ENCODE peak calls at places on chromosomes 16 and 17, in seven cellular contexts. O, M, P, T, V, G and E are unnamed samples. For H3K36me3 and H3K27me3, the result is how much of the 10 kb centered on the place peaks cover.

GRCh38 chr16:87445486-87445885 is 47.3 kb downstream of the ZCCHC14 start:
- DNase-seq in O (no peak), M (no peak), P (peak), T (no peak), V (no peak), G (peak), E (no peak)

GRCh38 chr17:30990458-30990857 is 19.6 kb downstream of the RNF135 start:
- DNase-seq in O (no peak), M (no peak), P (no peak), T (no peak), V (no peak), G (no peak), E (no peak)

GRCh38 chr16:86470964-86471363 is 39.4 kb upstream of the FOXF1 start:
- DNase-seq in O (no peak), M (no peak), P (no peak), T (no peak), V (no peak), G (no peak), E (no peak)

GRCh38 chr17:81204578-81204977 is 18.2 kb downstream of the CEP131 start:
- DNase-seq in O (no peak), M (no peak), P (no peak), T (no peak), V (no peak), G (no peak), E (no peak)

GRCh38 chr17:63880706-63881105 is 1.0 kb downstream of the GH2 start:
- DNase-seq in O (no peak), M (no peak), P (no peak), T (no peak), V (no peak), G (no peak), E (no peak)

GRCh38 chr17:7932949-7933348 is 943 bp downstream of the CNTROB start:
- DNase-seq in O (peak), M (no peak), P (peak), T (no peak), V (peak), G (peak), E (peak)

GRCh38 chr17:63701477-63702222 is 1.7 kb upstream of the LIMD2 start:
- DNase-seq in O (no peak), M (no peak), P (no peak), T (peak), V (peak), G (no peak), E (no peak)

GRCh38 chr16:70429888-70430666 is 8.8 kb downstream of the ST3GAL2 start:
- DNase-seq in O (no peak), M (no peak), P (no peak), T (no peak), V (no peak), G (no peak), E (no peak)

GRCh38 chr17:42647778-42648177 is 11.3 kb upstream of the TUBG2 start:
- DNase-seq in O (no peak), M (no peak), P (no peak), T (no peak), V (no peak), G (no peak), E (no peak)

GRCh38 chr17:6153416-6153815 is 83.2 kb downstream of the WSCD1 start:
- DNase-seq in O (no peak), M (no peak), P (no peak), T (no peak), V (no peak), G (no peak), E (no peak)

GRCh38 chr17:9475259-9475658 is 100.4 kb downstream of the STX8 start:
- DNase-seq in O (no peak), M (no peak), P (no peak), T (no peak), V (no peak), G (no peak), E (no peak)

GRCh38 chr16:58057126-58057525 is 31.6 kb downstream of the MMP15 start:
- DNase-seq in O (no peak), M (no peak), P (no peak), T (no peak), V (no peak), G (no peak), E (no peak)

GRCh38 chr17:3796110-3796821 is 4.7 kb downstream of the ITGAE start:
- DNase-seq in O (no peak), M (no peak), P (no peak), T (peak), V (no peak), G (no peak), E (no peak)

GRCh38 chr17:30559656-30560055 is 82.4 kb downstream of the GOSR1 start:
- DNase-seq in O (no peak), M (no peak), P (no peak), T (no peak), V (no peak), G (no peak), E (no peak)

GRCh38 chr16:58243528-58244004 is 45.7 kb upstream of the CSNK2A2 start:
- DNase-seq in O (peak), M (no peak), P (no peak), T (no peak), V (no peak), G (no peak), E (no peak)

GRCh38 chr16:22092143-22092933 is at the start of gene VWA3A:
- DNase-seq in O (peak), M (no peak), P (peak), T (no peak), V (no peak), G (peak), E (peak)

GRCh38 chr17:14201087-14201486 is 35.6 kb downstream of the CDRT15 start:
- DNase-seq in O (no peak), M (no peak), P (no peak), T (no peak), V (no peak), G (peak), E (no peak)

GRCh38 chr17:4229627-4230026 is 34.2 kb downstream of the ANKFY1 start:
- DNase-seq in O (peak), M (no peak), P (peak), T (no peak), V (peak), G (peak), E (peak)

GRCh38 chr16:82016964-82017363 is 5.7 kb upstream of the SDR42E1 start:
- DNase-seq in O (no peak), M (no peak), P (no peak), T (no peak), V (no peak), G (no peak), E (no peak)

GRCh38 chr16:13391337-13391736 is 489.9 kb downstream of the SHISA9 start:
- DNase-seq in O (no peak), M (no peak), P (no peak), T (no peak), V (no peak), G (no peak), E (no peak)

GRCh38 chr16:57938936-57939871 is 31.7 kb downstream of the CNGB1 start:
- DNase-seq in O (no peak), M (no peak), P (no peak), T (no peak), V (peak), G (peak), E (peak)

GRCh38 chr17:13510062-13510461 is 91.7 kb downstream of the HS3ST3A1 start:
- DNase-seq in O (peak), M (no peak), P (no peak), T (no peak), V (no peak), G (peak), E (no peak)

GRCh38 chr16:832652-833336 is 32.3 kb upstream of the GNG13 start:
- DNase-seq in O (no peak), M (no peak), P (no peak), T (no peak), V (no peak), G (no peak), E (no peak)

GRCh38 chr17:76968707-76969597 is 100.7 kb downstream of the MGAT5B start:
- DNase-seq in O (peak), M (no peak), P (peak), T (peak), V (no peak), G (no peak), E (no peak)

GRCh38 chr17:69854381-69854780 is 220.6 kb upstream of the KCNJ16 start:
- DNase-seq in O (peak), M (no peak), P (peak), T (no peak), V (no peak), G (peak), E (no peak)

GRCh38 chr16:85928411-85928820 is 29.5 kb downstream of the IRF8 start:
- DNase-seq in O (no peak), M (no peak), P (peak), T (no peak), V (peak), G (peak), E (no peak)

GRCh38 chr17:16450028-16450427 is 34.7 kb downstream of the TRPV2 start:
- DNase-seq in O (no peak), M (no peak), P (no peak), T (no peak), V (no peak), G (no peak), E (no peak)
- H3K36me3 ChIP-seq in O (under half), M (under half), P (under half), T (under half), V (under half), G (under half), E (under half)

DNA sequence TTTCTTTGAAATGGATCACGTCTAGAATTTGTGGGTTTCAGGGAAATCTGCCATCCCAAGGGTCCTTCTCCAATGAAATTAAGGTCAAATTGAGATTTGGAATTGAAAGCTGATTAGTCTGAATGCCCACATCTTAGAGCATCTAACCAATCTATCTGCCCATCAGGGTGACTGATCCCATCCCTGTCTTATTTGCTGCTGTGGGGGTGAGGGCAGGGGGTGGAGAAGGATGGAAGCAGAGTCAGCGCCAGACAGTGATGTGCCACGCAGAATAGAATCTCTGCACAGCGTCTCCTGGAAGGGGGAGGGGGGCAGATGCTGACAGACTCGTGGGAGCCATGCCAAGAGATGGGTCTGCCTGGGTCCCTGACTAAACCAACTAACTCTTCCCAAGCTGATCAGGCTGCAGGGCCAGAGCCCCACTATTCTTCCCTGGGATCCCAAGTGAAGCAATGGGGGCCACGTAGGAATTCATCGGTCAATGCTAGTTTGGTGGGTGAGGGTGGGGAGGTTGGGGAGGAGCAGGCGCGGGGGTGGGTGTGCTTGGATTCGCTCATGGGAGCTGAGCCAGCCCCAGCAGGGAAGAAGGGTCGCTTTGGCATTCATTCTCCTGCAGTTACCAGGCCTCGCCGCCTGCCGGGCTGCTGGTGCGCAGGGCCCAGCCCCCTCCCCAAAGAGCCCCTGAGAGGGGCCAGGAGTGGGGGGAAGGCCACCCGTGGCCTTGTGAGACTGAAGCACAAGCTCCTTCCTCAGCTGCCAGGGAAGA is 32.2 kb downstream of the CDK5RAP3 start:
- DNase-seq in O (no peak), M (no peak), P (no peak), T (no peak), V (no peak), G (no peak), E (peak)
- H3K4me3 ChIP-seq in O (no peak), M (no peak), P (no peak), T (no peak), V (no peak), G (no peak), E (no peak)

GRCh38 chr16:53852678-53853077 is 148.7 kb downstream of the FTO start:
- DNase-seq in O (no peak), M (no peak), P (no peak), T (no peak), V (no peak), G (peak), E (no peak)
- H3K27me3 ChIP-seq in O (under half), M (under half), P (under half), T (under half), V (under half), G (under half), E (under half)

GRCh38 chr17:27603870-27604794 is 26.9 kb upstream of the LGALS9 start:
- DNase-seq in O (no peak), M (no peak), P (no peak), T (no peak), V (no peak), G (no peak), E (no peak)

GRCh38 chr17:27601975-27602302 is 29.0 kb upstream of the LGALS9 start:
- DNase-seq in O (no peak), M (no peak), P (no peak), T (no peak), V (no peak), G (no peak), E (no peak)

GRCh38 chr17:27602721-27603445 is 28.1 kb upstream of the LGALS9 start:
- DNase-seq in O (peak), M (peak), P (peak), T (peak), V (peak), G (peak), E (peak)

GRCh38 chr17:27605409-27605808 is 25.6 kb upstream of the LGALS9 start:
- DNase-seq in O (no peak), M (no peak), P (no peak), T (no peak), V (no peak), G (no peak), E (no peak)

DNA sequence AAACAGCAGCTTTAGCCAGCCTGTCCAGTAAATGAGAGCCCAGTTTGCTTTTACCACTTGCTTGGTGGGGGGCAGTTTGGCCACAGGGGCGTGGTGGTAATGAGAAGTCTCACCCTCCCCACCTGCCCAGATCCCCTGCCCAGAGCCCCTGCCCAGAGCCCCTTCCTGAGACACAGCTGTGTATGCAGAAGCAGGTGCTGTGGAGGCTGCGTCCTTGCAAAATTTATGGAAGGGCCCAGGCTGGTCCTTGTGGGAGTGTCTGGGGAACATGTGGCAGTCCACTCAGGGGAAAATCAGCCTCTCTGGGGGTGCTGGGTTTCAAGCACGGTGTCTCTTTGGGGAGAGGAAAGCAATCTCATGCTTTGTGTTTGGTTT is 27.6 kb upstream of the LGALS9 start:
- DNase-seq in O (no peak), M (no peak), P (no peak), T (no peak), V (no peak), G (no peak), E (no peak)
- H3K36me3 ChIP-seq in O (under half), M (under half), P (half or more), T (under half), V (half or more), G (half or more), E (under half)

DNA sequence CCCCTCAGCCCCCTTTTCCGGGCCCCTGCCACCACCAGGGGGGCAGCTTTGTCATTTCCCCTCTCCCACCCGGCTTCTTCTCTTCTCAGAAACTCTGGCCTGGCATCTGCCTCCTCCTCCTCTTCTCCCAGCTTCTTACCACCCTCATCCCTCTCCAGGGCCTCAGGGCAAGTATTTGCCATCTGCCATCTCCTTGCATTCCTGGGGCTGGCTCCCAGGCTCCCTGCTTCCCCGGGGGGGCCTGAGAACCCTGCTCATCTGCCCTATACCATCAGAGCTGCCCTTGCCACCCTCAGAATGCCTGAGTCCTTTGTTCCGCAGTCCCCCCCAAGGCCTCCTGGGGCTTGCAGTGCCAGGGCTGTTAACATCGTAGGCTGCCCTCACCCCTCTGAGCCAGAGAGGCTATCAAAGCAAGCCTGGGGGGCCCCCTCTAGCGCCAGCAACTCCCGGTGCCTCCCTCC is 21.0 kb upstream of the SP2 start:
- DNase-seq in O (no peak), M (no peak), P (no peak), T (no peak), V (no peak), G (no peak), E (no peak)
- H3K4me3 ChIP-seq in O (no peak), M (no peak), P (no peak), T (no peak), V (no peak), G (no peak), E (no peak)

DNA sequence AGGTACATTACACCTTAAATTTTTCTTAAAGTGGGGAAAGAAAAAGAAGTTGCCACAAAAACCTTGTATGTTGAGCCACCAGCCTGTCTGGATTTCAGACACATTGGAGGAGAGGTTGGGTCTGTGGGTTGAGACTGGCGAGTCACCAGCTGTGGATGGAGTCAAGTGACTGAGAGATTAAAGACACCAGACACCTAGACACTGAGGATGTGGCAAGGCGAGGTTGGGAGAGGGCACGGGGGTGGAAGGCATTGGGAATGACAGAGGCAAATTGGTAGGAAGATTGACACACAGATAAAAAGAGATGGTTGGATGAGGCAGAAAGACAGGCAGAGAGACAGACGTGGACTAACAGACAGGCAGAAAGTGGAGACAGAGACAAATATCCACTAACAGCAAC is 49.6 kb downstream of the KCNJ12 start:
- DNase-seq in O (no peak), M (no peak), P (no peak), T (no peak), V (no peak), G (peak), E (no peak)
- H3K27me3 ChIP-seq in O (under half), M (under half), P (under half), T (under half), V (under half), G (under half), E (under half)